ENCODE peak calls at places on chromosomes 1 and 21, in seven cellular contexts. One of them, this sample, is unnamed.

GRCh38 chr1:202684716-202685115 is 25.5 kb downstream of the SYT2 start:
- DNase-seq in neuronal stem cell: no peak
- DNase-seq in Peyer's patch: no peak
- DNase-seq in pancreas: no peak
- DNase-seq in psoas muscle: no peak
- DNase-seq in GM12878: no peak
- DNase-seq in GM23338: no peak
- DNase-seq in this sample: no peak

GRCh38 chr1:221824025-221824424 is 82.1 kb upstream of the DUSP10 start:
- DNase-seq in neuronal stem cell: no peak
- DNase-seq in GM23338: no peak
- DNase-seq in GM12878: no peak
- DNase-seq in psoas muscle: no peak
- DNase-seq in Peyer's patch: no peak
- DNase-seq in pancreas: no peak
- DNase-seq in this sample: peak; percentile 74

GRCh38 chr1:173332026-173332425 is 124.9 kb upstream of the TNFSF4 start:
- DNase-seq in GM23338: no peak
- DNase-seq in neuronal stem cell: no peak
- DNase-seq in GM12878: no peak
- DNase-seq in psoas muscle: no peak
- DNase-seq in pancreas: no peak
- DNase-seq in Peyer's patch: no peak
- DNase-seq in this sample: no peak

GRCh38 chr1:230621290-230622022 is 20.8 kb upstream of the COG2 start:
- DNase-seq in pancreas: no peak
- DNase-seq in GM23338: no peak
- DNase-seq in psoas muscle: no peak
- DNase-seq in Peyer's patch: no peak
- DNase-seq in GM12878: no peak
- DNase-seq in neuronal stem cell: no peak
- DNase-seq in this sample: no peak

GRCh38 chr1:154179951-154180687 is 11.8 kb downstream of the TPM3 start:
- DNase-seq in psoas muscle: no peak
- DNase-seq in pancreas: no peak
- DNase-seq in GM12878: no peak
- DNase-seq in GM23338: peak; percentile 72
- DNase-seq in Peyer's patch: no peak
- DNase-seq in neuronal stem cell: no peak
- DNase-seq in this sample: no peak

GRCh38 chr1:216766633-216767325 is 43.5 kb upstream of the ESRRG start:
- DNase-seq in GM23338: no peak
- DNase-seq in pancreas: no peak
- DNase-seq in neuronal stem cell: no peak
- DNase-seq in Peyer's patch: no peak
- DNase-seq in psoas muscle: no peak
- DNase-seq in GM12878: no peak
- DNase-seq in this sample: no peak

GRCh38 chr1:241787691-241788090 is 60.3 kb upstream of the EXO1 start:
- DNase-seq in psoas muscle: no peak
- DNase-seq in Peyer's patch: no peak
- DNase-seq in pancreas: no peak
- DNase-seq in GM23338: no peak
- DNase-seq in GM12878: no peak
- DNase-seq in neuronal stem cell: no peak
- DNase-seq in this sample: no peak

GRCh38 chr1:118739421-118739930 is 248.7 kb downstream of the TBX15 start:
- DNase-seq in GM12878: no peak
- DNase-seq in neuronal stem cell: peak; percentile 14
- DNase-seq in GM23338: peak; percentile 71
- DNase-seq in psoas muscle: no peak
- DNase-seq in Peyer's patch: no peak
- DNase-seq in pancreas: no peak
- DNase-seq in this sample: no peak

GRCh38 chr1:115530407-115530806 is 111.4 kb upstream of the VANGL1 start:
- DNase-seq in Peyer's patch: no peak
- DNase-seq in pancreas: no peak
- DNase-seq in GM23338: no peak
- DNase-seq in psoas muscle: no peak
- DNase-seq in GM12878: no peak
- DNase-seq in neuronal stem cell: no peak
- DNase-seq in this sample: peak; percentile 31

GRCh38 chr1:42806593-42806992 is 10.3 kb upstream of the ERMAP start:
- DNase-seq in pancreas: no peak
- DNase-seq in GM12878: no peak
- DNase-seq in neuronal stem cell: no peak
- DNase-seq in GM23338: no peak
- DNase-seq in Peyer's patch: no peak
- DNase-seq in psoas muscle: no peak
- DNase-seq in this sample: no peak

GRCh38 chr1:165907256-165907857 is 79.9 kb downstream of the UCK2 start:
- DNase-seq in neuronal stem cell: no peak
- DNase-seq in pancreas: no peak
- DNase-seq in GM23338: no peak
- DNase-seq in psoas muscle: no peak
- DNase-seq in GM12878: no peak
- DNase-seq in Peyer's patch: no peak
- DNase-seq in this sample: no peak

GRCh38 chr1:243234978-243235657 is 20.0 kb downstream of the CEP170 start:
- DNase-seq in Peyer's patch: no peak
- DNase-seq in GM23338: no peak
- DNase-seq in GM12878: no peak
- DNase-seq in psoas muscle: no peak
- DNase-seq in pancreas: no peak
- DNase-seq in neuronal stem cell: no peak
- DNase-seq in this sample: no peak

GRCh38 chr1:12047120-12047876 is 15.8 kb upstream of the TNFRSF8 start:
- DNase-seq in psoas muscle: no peak
- DNase-seq in Peyer's patch: no peak
- DNase-seq in GM12878: peak; percentile 94
- DNase-seq in GM23338: no peak
- DNase-seq in neuronal stem cell: no peak
- DNase-seq in pancreas: no peak
- DNase-seq in this sample: no peak

GRCh38 chr1:182381962-182382819 is 9.4 kb downstream of the GLUL start:
- DNase-seq in neuronal stem cell: no peak
- DNase-seq in GM23338: no peak
- DNase-seq in pancreas: no peak
- DNase-seq in GM12878: no peak
- DNase-seq in psoas muscle: no peak
- DNase-seq in Peyer's patch: no peak
- DNase-seq in this sample: no peak

GRCh38 chr1:54538538-54538937 is 9.5 kb upstream of the ACOT11 start:
- DNase-seq in psoas muscle: no peak
- DNase-seq in neuronal stem cell: no peak
- DNase-seq in GM23338: no peak
- DNase-seq in Peyer's patch: no peak
- DNase-seq in pancreas: no peak
- DNase-seq in GM12878: no peak
- DNase-seq in this sample: peak; percentile 16

GRCh38 chr1:222616535-222616934 is 1.4 kb upstream of the MIA3 start:
- DNase-seq in psoas muscle: no peak
- DNase-seq in Peyer's patch: no peak
- DNase-seq in pancreas: peak; percentile 14
- DNase-seq in neuronal stem cell: no peak
- DNase-seq in GM23338: no peak
- DNase-seq in GM12878: no peak
- DNase-seq in this sample: no peak

GRCh38 chr1:80536464-80536863 is 1264.3 kb upstream of the ADGRL2 start:
- DNase-seq in GM12878: no peak
- DNase-seq in Peyer's patch: no peak
- DNase-seq in GM23338: no peak
- DNase-seq in neuronal stem cell: peak; percentile 2
- DNase-seq in pancreas: no peak
- DNase-seq in psoas muscle: no peak
- DNase-seq in this sample: no peak

GRCh38 chr1:8339203-8339600 is 21.3 kb downstream of the SLC45A1 start:
- DNase-seq in neuronal stem cell: no peak
- DNase-seq in GM23338: no peak
- DNase-seq in psoas muscle: no peak
- DNase-seq in Peyer's patch: peak; percentile 38
- DNase-seq in pancreas: no peak
- DNase-seq in GM12878: no peak
- DNase-seq in this sample: no peak

GRCh38 chr1:168112673-168113305 is 23.9 kb downstream of the GPR161 start:
- DNase-seq in psoas muscle: no peak
- DNase-seq in GM23338: no peak
- DNase-seq in Peyer's patch: no peak
- DNase-seq in pancreas: no peak
- DNase-seq in GM12878: peak; percentile 27
- DNase-seq in neuronal stem cell: no peak
- DNase-seq in this sample: peak; percentile 94

GRCh38 chr1:89910780-89911179 is 84.1 kb upstream of the ZNF326 start:
- DNase-seq in GM12878: no peak
- DNase-seq in pancreas: no peak
- DNase-seq in psoas muscle: no peak
- DNase-seq in neuronal stem cell: no peak
- DNase-seq in Peyer's patch: no peak
- DNase-seq in GM23338: peak; percentile 93
- DNase-seq in this sample: peak; percentile 76

GRCh38 chr1:43059640-43060574 is 101.2 kb upstream of the SLC2A1 start:
- DNase-seq in neuronal stem cell: no peak
- DNase-seq in Peyer's patch: no peak
- DNase-seq in GM23338: no peak
- DNase-seq in psoas muscle: no peak
- DNase-seq in GM12878: no peak
- DNase-seq in pancreas: no peak
- DNase-seq in this sample: no peak

GRCh38 chr1:27575861-27576331 is 28.0 kb downstream of the AHDC1 start:
- DNase-seq in GM23338: peak; percentile 85
- DNase-seq in neuronal stem cell: no peak
- DNase-seq in psoas muscle: peak; percentile 94
- DNase-seq in Peyer's patch: peak; percentile 68
- DNase-seq in pancreas: peak; percentile 87
- DNase-seq in GM12878: no peak
- DNase-seq in this sample: no peak
- H3K4me1 ChIP-seq in GM23338: peaks cover 39% of the 10 kb centered on the region
- H3K4me1 ChIP-seq in neuronal stem cell: peaks cover 58% of the 10 kb centered on the region
- H3K4me1 ChIP-seq in psoas muscle: peaks cover 79% of the 10 kb centered on the region
- H3K4me1 ChIP-seq in Peyer's patch: peaks cover 65% of the 10 kb centered on the region
- H3K4me1 ChIP-seq in pancreas: peaks cover 45% of the 10 kb centered on the region
- H3K4me1 ChIP-seq in GM12878: no peaks in the 10 kb centered on the region
- H3K4me1 ChIP-seq in this sample: peaks cover 15% of the 10 kb centered on the region

DNA sequence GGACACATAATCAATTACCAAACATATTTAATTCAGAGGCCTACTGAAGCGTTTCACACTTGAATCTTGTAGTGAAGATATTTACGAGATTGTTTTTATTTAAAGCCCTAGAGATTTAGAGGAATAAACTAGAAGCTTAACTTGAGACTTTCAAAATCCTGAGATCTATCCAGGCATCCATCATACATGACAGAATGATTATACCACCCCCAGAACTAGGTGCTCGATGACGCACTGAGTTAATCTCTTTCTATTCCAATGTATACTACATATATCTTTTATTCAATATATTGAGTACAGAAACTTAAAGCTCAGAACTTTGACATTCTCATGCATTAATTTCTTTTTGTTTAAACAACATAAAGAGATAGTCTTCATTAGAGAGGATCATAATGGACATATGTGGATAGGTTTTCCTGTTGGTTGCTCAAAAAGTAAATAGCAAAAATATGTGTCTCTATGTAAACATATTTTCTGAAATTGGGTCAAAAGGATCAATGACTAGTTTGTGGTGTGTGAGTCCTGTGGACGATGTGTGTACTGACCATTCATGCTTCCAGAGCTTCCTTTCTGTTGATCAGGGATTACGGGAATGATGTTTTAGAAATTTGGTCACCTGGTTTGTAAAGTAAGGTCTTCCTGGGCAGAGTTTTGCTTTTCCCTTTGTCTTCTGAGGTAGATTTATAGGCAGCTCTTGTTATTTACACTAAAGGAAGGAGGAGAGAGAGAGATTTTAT is 171.4 kb upstream of the HMCN1 start:
- DNase-seq in psoas muscle: no peak
- DNase-seq in pancreas: no peak
- DNase-seq in GM23338: no peak
- DNase-seq in neuronal stem cell: no peak
- DNase-seq in GM12878: no peak
- DNase-seq in Peyer's patch: no peak
- DNase-seq in this sample: no peak
- H3K4me1 ChIP-seq in psoas muscle: no peaks in the 10 kb centered on the region
- H3K4me1 ChIP-seq in pancreas: peaks cover 11% of the 10 kb centered on the region
- H3K4me1 ChIP-seq in GM23338: no peaks in the 10 kb centered on the region
- H3K4me1 ChIP-seq in neuronal stem cell: no peaks in the 10 kb centered on the region
- H3K4me1 ChIP-seq in GM12878: peaks cover 7% of the 10 kb centered on the region
- H3K4me1 ChIP-seq in Peyer's patch: peaks cover 12% of the 10 kb centered on the region
- H3K4me1 ChIP-seq in this sample: peaks cover 49% of the 10 kb centered on the region

GRCh38 chr1:26853156-26853555 is 9.8 kb upstream of the SFN start:
- DNase-seq in GM23338: peak; percentile 90
- DNase-seq in GM12878: no peak
- DNase-seq in pancreas: peak; percentile 89
- DNase-seq in Peyer's patch: peak; percentile 90
- DNase-seq in psoas muscle: peak; percentile 93
- DNase-seq in neuronal stem cell: peak; percentile 79
- DNase-seq in this sample: peak; percentile 79
- H3K4me1 ChIP-seq in GM23338: peaks cover 7% of the 10 kb centered on the region
- H3K4me1 ChIP-seq in GM12878: no peaks in the 10 kb centered on the region
- H3K4me1 ChIP-seq in pancreas: no peaks in the 10 kb centered on the region
- H3K4me1 ChIP-seq in Peyer's patch: peaks cover 33% of the 10 kb centered on the region
- H3K4me1 ChIP-seq in psoas muscle: no peaks in the 10 kb centered on the region
- H3K4me1 ChIP-seq in neuronal stem cell: no peaks in the 10 kb centered on the region
- H3K4me1 ChIP-seq in this sample: peaks cover 14% of the 10 kb centered on the region

GRCh38 chr21:44867999-44868700 is 5.3 kb downstream of the PTTG1IP start:
- DNase-seq in neuronal stem cell: no peak
- DNase-seq in Peyer's patch: peak; percentile 15
- DNase-seq in pancreas: no peak
- DNase-seq in GM23338: no peak
- DNase-seq in GM12878: no peak
- DNase-seq in psoas muscle: peak; percentile 46
- DNase-seq in this sample: no peak
- H3K4me1 ChIP-seq in neuronal stem cell: peaks cover 22% of the 10 kb centered on the region
- H3K4me1 ChIP-seq in Peyer's patch: peaks cover 57% of the 10 kb centered on the region
- H3K4me1 ChIP-seq in pancreas: peaks cover 17% of the 10 kb centered on the region
- H3K4me1 ChIP-seq in GM23338: peaks cover 34% of the 10 kb centered on the region
- H3K4me1 ChIP-seq in GM12878: peaks cover 31% of the 10 kb centered on the region
- H3K4me1 ChIP-seq in psoas muscle: peaks cover 67% of the 10 kb centered on the region
- H3K4me1 ChIP-seq in this sample: peaks cover 63% of the 10 kb centered on the region

DNA sequence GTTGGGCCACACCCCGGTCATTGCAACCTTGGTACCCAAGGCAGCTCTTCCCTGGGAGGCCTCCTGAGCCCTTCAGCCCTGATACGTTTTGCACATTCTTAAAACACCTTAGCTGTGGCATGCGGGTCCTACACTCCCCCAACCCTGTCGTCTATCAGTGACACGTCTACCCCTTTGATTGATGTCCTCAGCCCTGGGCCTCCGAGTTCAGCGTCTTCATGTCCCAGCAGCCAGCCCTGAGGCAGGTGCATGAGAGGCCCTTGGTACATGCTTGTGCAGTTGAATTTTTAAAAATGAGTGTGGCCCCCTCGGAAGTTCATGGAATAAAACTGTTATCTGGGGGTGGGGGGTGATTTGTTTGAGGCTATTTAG is 38.9 kb upstream of the ADARB1 start:
- DNase-seq in psoas muscle: no peak
- DNase-seq in neuronal stem cell: no peak
- DNase-seq in Peyer's patch: no peak
- DNase-seq in GM23338: no peak
- DNase-seq in pancreas: no peak
- DNase-seq in GM12878: no peak
- DNase-seq in this sample: no peak
- H3K4me1 ChIP-seq in psoas muscle: peaks cover 23% of the 10 kb centered on the region
- H3K4me1 ChIP-seq in neuronal stem cell: peaks cover 15% of the 10 kb centered on the region
- H3K4me1 ChIP-seq in Peyer's patch: peaks cover 10% of the 10 kb centered on the region
- H3K4me1 ChIP-seq in GM23338: peaks cover 15% of the 10 kb centered on the region
- H3K4me1 ChIP-seq in pancreas: no peaks in the 10 kb centered on the region
- H3K4me1 ChIP-seq in GM12878: no peaks in the 10 kb centered on the region
- H3K4me1 ChIP-seq in this sample: peaks cover 11% of the 10 kb centered on the region